ENCODE peak calls at places on chromosomes 13 and 19, in seven cellular contexts. G, N, L, O, K, B and X are unnamed samples.

GRCh38 chr19:47430041-47430802 is 10.9 kb upstream of the MEIS3 start:
- DNase-seq in G (no peak), N (no peak), L (no peak), O (no peak), K (no peak), B (no peak), X (no peak)

GRCh38 chr19:10292206-10292788 is 2.5 kb downstream of the ICAM5 start:
- DNase-seq in G (peak), N (peak), L (peak), O (no peak), K (peak), B (no peak), X (peak)

GRCh38 chr19:42286349-42287016 is 15.4 kb upstream of the PRR19 start:
- DNase-seq in G (no peak), N (peak), L (peak), O (peak), K (no peak), B (no peak), X (no peak)

GRCh38 chr13:40503026-40503425 is 163.4 kb downstream of the FOXO1 start:
- DNase-seq in G (no peak), N (no peak), L (no peak), O (no peak), K (no peak), B (no peak), X (no peak)

GRCh38 chr13:90721937-90722336 is 625.5 kb upstream of the MIR17HG start:
- DNase-seq in G (no peak), N (no peak), L (no peak), O (no peak), K (no peak), B (no peak), X (no peak)

GRCh38 chr19:800360-801029 is 3.2 kb downstream of the PTBP1 start:
- DNase-seq in G (no peak), N (peak), L (peak), O (no peak), K (peak), B (no peak), X (no peak)

GRCh38 chr13:89486721-89487120 is 1815.5 kb downstream of the SLITRK5 start:
- DNase-seq in G (no peak), N (no peak), L (no peak), O (no peak), K (no peak), B (no peak), X (no peak)

GRCh38 chr19:6376512-6377193 is 920 bp upstream of the PSPN start:
- DNase-seq in G (no peak), N (no peak), L (no peak), O (no peak), K (no peak), B (no peak), X (no peak)

GRCh38 chr19:49422407-49423277 is 599 bp downstream of the PTH2 start:
- DNase-seq in G (no peak), N (peak), L (peak), O (no peak), K (no peak), B (no peak), X (no peak)

GRCh38 chr13:96632536-96633320 is 361.5 kb downstream of the OXGR1 start:
- DNase-seq in G (no peak), N (no peak), L (no peak), O (no peak), K (no peak), B (no peak), X (no peak)

GRCh38 chr19:1315470-1316166 is 29.9 kb downstream of the EFNA2 start:
- DNase-seq in G (no peak), N (peak), L (peak), O (peak), K (no peak), B (no peak), X (peak)

GRCh38 chr13:45807520-45808099 is 43.9 kb downstream of the SIAH3 start:
- DNase-seq in G (no peak), N (peak), L (peak), O (peak), K (peak), B (peak), X (no peak)

GRCh38 chr13:20570540-20570939 is 3.6 kb downstream of the IFT88 start:
- DNase-seq in G (no peak), N (no peak), L (no peak), O (no peak), K (no peak), B (no peak), X (no peak)

GRCh38 chr13:36275190-36276002 is 22.2 kb downstream of the CCDC169 start:
- DNase-seq in G (no peak), N (peak), L (peak), O (no peak), K (peak), B (no peak), X (no peak)

GRCh38 chr19:10998045-10998533 is 37.3 kb downstream of the SMARCA4 start:
- DNase-seq in G (no peak), N (peak), L (no peak), O (no peak), K (peak), B (no peak), X (no peak)

GRCh38 chr19:35963514-35963913 is 27.3 kb downstream of the LRFN3 start:
- DNase-seq in G (no peak), N (peak), L (no peak), O (no peak), K (peak), B (no peak), X (no peak)

GRCh38 chr13:46844431-46844830 is 47.5 kb upstream of the ESD start:
- DNase-seq in G (no peak), N (no peak), L (no peak), O (no peak), K (no peak), B (no peak), X (no peak)

GRCh38 chr19:39341122-39341719 is 1.0 kb upstream of the SAMD4B start:
- DNase-seq in G (no peak), N (peak), L (peak), O (no peak), K (no peak), B (no peak), X (no peak)

GRCh38 chr13:85093808-85094207 is 705.4 kb downstream of the SLITRK6 start:
- DNase-seq in G (no peak), N (no peak), L (no peak), O (no peak), K (no peak), B (no peak), X (no peak)

GRCh38 chr19:2661615-2662014 is 40.9 kb downstream of the GNG7 start:
- DNase-seq in G (no peak), N (peak), L (no peak), O (no peak), K (no peak), B (no peak), X (no peak)

GRCh38 chr13:98542568-98543379 is 34.1 kb downstream of the STK24 start:
- DNase-seq in G (no peak), N (no peak), L (no peak), O (no peak), K (no peak), B (no peak), X (no peak)

GRCh38 chr13:25561842-25562241 is 190.1 kb downstream of the ATP8A2 start:
- DNase-seq in G (no peak), N (no peak), L (no peak), O (no peak), K (no peak), B (no peak), X (no peak)

GRCh38 chr13:42996584-42996983 is 4.5 kb upstream of the EPSTI1 start:
- DNase-seq in G (no peak), N (no peak), L (no peak), O (no peak), K (peak), B (no peak), X (no peak)

GRCh38 chr19:48752511-48753365 is at the start of gene FUT1:
- DNase-seq in G (peak), N (peak), L (peak), O (no peak), K (no peak), B (no peak), X (no peak)

GRCh38 chr19:6273701-6274601 is 5.8 kb downstream of the MLLT1 start:
- DNase-seq in G (no peak), N (peak), L (peak), O (no peak), K (peak), B (no peak), X (no peak)

GRCh38 chr19:18292810-18293641 is 11.6 kb upstream of the JUND start:
- DNase-seq in G (peak), N (peak), L (peak), O (no peak), K (peak), B (no peak), X (no peak)

GRCh38 chr13:98221234-98221633 is 44.2 kb upstream of the RNF113B start:
- DNase-seq in G (no peak), N (no peak), L (no peak), O (no peak), K (no peak), B (no peak), X (no peak)

GRCh38 chr19:3480383-3481091 is at the start of gene SMIM24:
- DNase-seq in G (no peak), N (peak), L (no peak), O (no peak), K (peak), B (no peak), X (no peak)

GRCh38 chr13:79108914-79109643 is 297.0 kb downstream of the RBM26 start:
- DNase-seq in G (no peak), N (no peak), L (no peak), O (no peak), K (no peak), B (peak), X (no peak)

GRCh38 chr19:7636691-7637373 is at the start of gene STXBP2:
- DNase-seq in G (peak), N (peak), L (peak), O (peak), K (peak), B (peak), X (peak)

GRCh38 chr19:29587518-29587986 is 18.5 kb upstream of the POP4 start:
- DNase-seq in G (no peak), N (no peak), L (no peak), O (no peak), K (no peak), B (peak), X (no peak)

GRCh38 chr19:38281820-38282566 is 17.6 kb downstream of the SPINT2 start:
- DNase-seq in G (no peak), N (no peak), L (no peak), O (no peak), K (no peak), B (no peak), X (no peak)

GRCh38 chr13:113410472-113411201 is 42.7 kb downstream of the ADPRHL1 start:
- DNase-seq in G (no peak), N (no peak), L (no peak), O (no peak), K (peak), B (no peak), X (no peak)

GRCh38 chr19:2578391-2578826 is 102.5 kb downstream of the GADD45B start:
- DNase-seq in G (no peak), N (no peak), L (no peak), O (no peak), K (no peak), B (no peak), X (no peak)

GRCh38 chr19:36093687-36094086 is 17.3 kb upstream of the OVOL3 start:
- DNase-seq in G (no peak), N (no peak), L (no peak), O (no peak), K (no peak), B (no peak), X (no peak)

GRCh38 chr19:1221141-1221903 is 15.7 kb downstream of the STK11 start:
- DNase-seq in G (no peak), N (no peak), L (peak), O (no peak), K (peak), B (no peak), X (no peak)

GRCh38 chr19:49637865-49638350 is 2.0 kb downstream of the RRAS start:
- DNase-seq in G (peak), N (peak), L (no peak), O (no peak), K (no peak), B (no peak), X (no peak)

GRCh38 chr19:53908933-53909415 is at the start of gene CACNG7:
- DNase-seq in G (no peak), N (no peak), L (peak), O (no peak), K (no peak), B (no peak), X (no peak)
- TF ChIP-seq POLR2AphosphoS5 in G (no peak), N (no peak), L (peak), O (no peak), K (no peak), B (no peak), X (no peak)

GRCh38 chr19:43778651-43779050 is 2.1 kb downstream of the KCNN4 start:
- DNase-seq in G (no peak), N (no peak), L (no peak), O (no peak), K (no peak), B (no peak), X (no peak)
- TF ChIP-seq TAF1 in G (no peak), N (no peak), L (no peak), O (no peak), K (no peak), B (no peak), X (no peak)

DNA sequence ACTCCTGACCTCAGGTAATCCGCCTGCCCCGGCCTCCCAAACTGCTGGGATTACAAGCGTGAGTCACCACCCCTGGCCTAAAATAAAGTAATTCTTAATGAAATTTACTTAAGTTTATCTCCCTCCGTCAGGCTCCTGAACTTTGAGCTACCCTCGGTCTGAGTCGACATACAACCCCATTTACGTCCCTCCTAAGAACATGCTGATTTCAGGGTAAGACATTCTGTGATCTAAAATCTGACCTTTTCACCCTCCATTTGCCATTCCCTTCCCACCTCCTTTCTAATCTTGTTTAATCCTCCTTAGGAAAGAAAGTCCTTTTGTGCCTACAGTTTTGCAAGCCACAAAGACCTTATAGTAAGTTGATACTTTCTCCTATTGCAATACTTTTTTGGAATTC is 143.4 kb downstream of the ZNF737 start:
- DNase-seq in G (no peak), N (no peak), L (no peak), O (no peak), K (no peak), B (no peak), X (no peak)
- TF ChIP-seq POLR2AphosphoS5 in G (no peak), N (no peak), L (no peak), O (no peak), K (no peak), B (no peak), X (no peak)

DNA sequence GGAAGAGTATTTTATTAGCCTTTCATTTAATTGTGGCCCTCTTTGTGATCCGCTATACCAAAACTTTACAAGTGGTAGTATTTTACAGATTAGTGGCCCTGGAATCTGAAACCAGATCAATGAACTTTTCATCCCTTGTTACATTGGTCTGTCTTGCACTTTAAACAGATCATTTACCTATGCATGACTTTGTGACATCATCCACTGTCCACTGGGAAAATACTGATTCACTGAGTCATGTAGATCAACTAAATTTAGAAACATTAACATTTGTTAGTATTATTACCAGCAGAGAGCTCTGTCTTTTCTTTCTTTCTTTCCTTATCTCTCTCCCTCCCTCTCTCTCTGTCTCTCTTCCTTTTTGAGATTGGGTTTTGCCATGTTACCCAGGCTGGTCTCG is 17.5 kb downstream of the PCDH8 start:
- DNase-seq in G (no peak), N (no peak), L (no peak), O (no peak), K (no peak), B (no peak), X (no peak)
- TF ChIP-seq TAF1 in G (no peak), N (no peak), L (no peak), O (no peak), K (no peak), B (no peak), X (no peak)

GRCh38 chr13:111792956-111793355 is 274.0 kb upstream of the SOX1 start:
- DNase-seq in G (no peak), N (no peak), L (no peak), O (no peak), K (no peak), B (no peak), X (no peak)
- TF ChIP-seq POLR2AphosphoS5 in G (no peak), N (no peak), L (no peak), O (no peak), K (no peak), B (no peak), X (no peak)

DNA sequence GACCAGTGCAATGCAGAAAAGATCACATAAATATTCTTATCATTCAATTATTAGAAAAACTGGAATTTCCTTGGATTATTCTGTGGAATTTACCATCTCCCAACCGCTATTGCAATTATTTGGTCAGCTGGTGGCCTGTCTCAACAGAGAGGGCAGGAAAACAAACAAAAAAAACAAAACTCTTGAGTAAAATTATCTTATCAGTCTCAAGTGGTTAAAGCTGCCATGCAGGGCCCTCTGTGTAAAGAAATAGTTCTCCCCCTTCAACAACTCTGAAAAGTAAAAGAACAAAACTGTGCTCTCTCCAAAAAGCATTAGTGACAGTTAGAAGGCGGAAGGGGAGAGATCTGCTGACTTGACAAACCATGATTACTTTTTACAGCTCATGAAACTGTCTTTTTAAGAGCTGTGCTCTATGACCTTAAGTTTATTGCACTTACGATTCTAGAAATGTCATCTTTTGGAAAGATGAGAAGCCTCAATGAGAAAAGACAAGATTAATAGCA is 152.3 kb downstream of the DLEU7 start:
- DNase-seq in G (no peak), N (no peak), L (no peak), O (no peak), K (no peak), B (no peak), X (no peak)
- TF ChIP-seq TAF1 in G (no peak), N (no peak), L (no peak), O (no peak), K (no peak), B (no peak), X (no peak)

GRCh38 chr19:12800873-12801465 is 631 bp downstream of the PRDX2 start:
- DNase-seq in G (no peak), N (peak), L (peak), O (no peak), K (peak), B (no peak), X (no peak)

GRCh38 chr19:12804051-12804450 is 2.2 kb downstream of the THSD8 start:
- DNase-seq in G (no peak), N (no peak), L (no peak), O (no peak), K (no peak), B (no peak), X (no peak)

GRCh38 chr19:12802267-12803106 is 618 bp downstream of the THSD8 start:
- DNase-seq in G (no peak), N (no peak), L (no peak), O (no peak), K (no peak), B (no peak), X (no peak)

GRCh38 chr19:12801466-12802266 is at the start of the genes PRDX2 and THSD8:
- DNase-seq in G (no peak), N (peak), L (peak), O (peak), K (peak), B (no peak), X (peak)

GRCh38 chr19:12806242-12807131 is at the start of gene RNASEH2A:
- DNase-seq in G (no peak), N (peak), L (peak), O (peak), K (peak), B (no peak), X (peak)
- TF ChIP-seq POLR2AphosphoS5 in G (peak), N (peak), L (peak), O (peak), K (peak), B (peak), X (peak)

GRCh38 chr13:24215732-24216131 is 55.2 kb downstream of the SPATA13 start:
- DNase-seq in G (no peak), N (no peak), L (no peak), O (no peak), K (no peak), B (no peak), X (no peak)
- TF ChIP-seq TAF1 in G (no peak), N (no peak), L (no peak), O (no peak), K (no peak), B (no peak), X (no peak)

DNA sequence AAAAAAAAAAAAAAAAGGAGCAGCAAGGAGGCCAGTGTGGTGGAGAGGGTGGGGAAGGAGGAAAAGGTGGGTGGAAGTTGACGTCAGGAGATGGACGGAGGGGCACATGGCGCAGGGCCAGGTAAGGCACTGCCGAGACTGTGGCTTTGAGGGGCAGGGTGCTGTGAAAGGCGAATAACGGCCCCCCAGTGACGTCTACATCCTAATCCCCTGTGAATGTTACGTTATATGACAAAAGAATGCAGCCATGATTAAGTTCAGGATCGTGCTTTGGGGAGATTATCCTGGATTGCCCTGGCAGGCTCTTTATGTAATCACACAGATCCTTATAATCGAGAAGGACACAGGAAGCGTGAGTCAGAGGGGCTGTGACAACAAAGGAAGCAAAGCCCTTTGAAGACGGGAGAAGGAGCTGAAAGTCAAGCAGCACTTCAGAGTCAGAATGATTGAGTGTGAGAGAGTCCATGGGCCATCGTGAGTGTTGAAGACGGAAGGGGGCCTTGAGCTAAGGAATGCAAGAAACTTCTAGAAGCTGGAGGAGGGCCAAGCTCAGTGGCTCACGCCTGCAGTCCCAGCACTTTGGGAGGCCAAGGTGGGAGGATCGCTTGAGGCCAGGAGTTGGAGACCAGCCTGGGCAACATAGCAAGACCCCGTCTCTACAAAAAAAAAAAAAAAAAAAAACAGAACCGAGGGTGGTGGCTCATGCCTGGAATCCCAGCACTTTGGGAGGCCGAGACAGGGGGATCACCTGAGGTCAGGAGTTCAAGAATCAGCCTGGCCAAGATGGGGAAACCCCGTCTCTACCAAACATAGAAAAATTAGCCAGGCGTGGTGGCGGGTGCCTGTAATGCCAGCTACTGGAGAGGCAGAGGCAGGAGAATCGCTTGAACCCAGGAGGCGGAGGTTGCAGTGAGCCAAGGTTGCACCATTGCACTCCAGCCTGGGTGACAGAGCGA is 13.8 kb upstream of the CEACAM16 start:
- DNase-seq in G (no peak), N (peak), L (no peak), O (no peak), K (peak), B (no peak), X (no peak)
- TF ChIP-seq POLR2AphosphoS5 in G (no peak), N (no peak), L (peak), O (no peak), K (no peak), B (no peak), X (no peak)